ENCODE peak calls at places on chromosome 13, in six cellular contexts. Z is natural killer cell, W is Calu3, N is IMR-90, Q is retinal pigment epithelial cell, E is ascending aorta. X is an unnamed sample.

GRCh38 chr13:62613819-62614218 is 1198.2 kb upstream of the PCDH20 start:
- DNase-seq in W (no peak), E (no peak), Q (no peak), Z (no peak), N (no peak), X (no peak)

GRCh38 chr13:68261105-68261504 is 1031.0 kb upstream of the PCDH9 start:
- DNase-seq in N (no peak), W (no peak), Q (no peak), Z (no peak), E (no peak), X (no peak)

GRCh38 chr13:106095919-106096318 is 439.5 kb downstream of the EFNB2 start:
- DNase-seq in Q (no peak), N (no peak), E (no peak), W (no peak), Z (no peak), X (no peak)

GRCh38 chr13:109431217-109431616 is 355.2 kb downstream of the IRS2 start:
- DNase-seq in E (no peak), Z (no peak), Q (no peak), N (no peak), W (no peak), X (no peak)

GRCh38 chr13:40984670-40985366 is 34.3 kb downstream of the ELF1 start:
- DNase-seq in N (no peak), Q (no peak), E (no peak), Z (no peak), W (no peak), X (no peak)

GRCh38 chr13:109719962-109720646 is 66.3 kb downstream of the IRS2 start:
- DNase-seq in Q (no peak), N (no peak), E (no peak), Z (no peak), W (no peak), X (no peak)

GRCh38 chr13:48504606-48505369 is 28.1 kb downstream of the RCBTB2 start:
- DNase-seq in W (no peak), Q (no peak), Z (peak; percentile 49), N (no peak), E (no peak), X (no peak)

GRCh38 chr13:49679244-49679643 is 12.0 kb downstream of the EBPL start:
- DNase-seq in W (peak; percentile 10), Q (no peak), N (peak; percentile 35), Z (no peak), E (no peak), X (no peak)

GRCh38 chr13:84574851-84575250 is 692.6 kb upstream of the SLITRK1 start:
- DNase-seq in E (no peak), W (no peak), N (peak; percentile 16), Z (no peak), Q (no peak), X (no peak)

GRCh38 chr13:30676672-30677071 is 58.7 kb upstream of the ALOX5AP start:
- DNase-seq in Q (no peak), Z (no peak), E (no peak), W (no peak), N (peak; percentile 47), X (no peak)
- TF ChIP-seq CTCF in Q (peak; percentile 57), Z (no peak), E (peak; percentile 39), W (no peak), N (peak; percentile 36), X (no peak)

GRCh38 chr13:27011661-27012060 is 159.9 kb downstream of the USP12 start:
- DNase-seq in Z (no peak), N (no peak), Q (no peak), E (no peak), W (no peak), X (no peak)
- TF ChIP-seq CTCF in Z (no peak), N (no peak), Q (no peak), E (no peak), W (no peak), X (no peak)

GRCh38 chr13:104993708-104994107 is 1541.8 kb downstream of the EFNB2 start:
- DNase-seq in N (no peak), Z (no peak), E (no peak), W (no peak), Q (no peak), X (no peak)
- TF ChIP-seq CTCF in N (no peak), Z (no peak), E (no peak), W (no peak), Q (no peak), X (no peak)

DNA sequence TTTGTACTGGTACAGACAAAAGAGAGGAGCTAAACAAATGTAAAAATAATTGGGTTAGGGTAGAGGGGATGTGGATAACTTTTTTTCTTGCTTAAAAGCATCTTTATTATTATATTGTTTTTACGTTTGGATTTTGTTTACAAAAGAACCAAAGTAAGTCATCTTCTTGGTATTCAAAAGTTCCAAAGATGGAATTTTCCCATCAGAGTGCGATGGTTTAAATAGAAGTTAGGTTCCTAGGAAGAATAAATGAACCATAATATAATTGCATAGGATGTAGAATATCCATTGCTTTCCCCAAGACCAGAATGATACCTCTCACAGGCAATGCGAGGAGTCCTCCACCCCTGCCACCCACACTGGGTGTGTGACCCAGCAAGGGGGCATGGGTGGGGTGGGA is 99.4 kb upstream of the RNF113B start:
- DNase-seq in E (no peak), Q (no peak), N (peak; percentile 61), Z (no peak), W (no peak), X (no peak)
- TF ChIP-seq CTCF in E (no peak), Q (no peak), N (no peak), Z (no peak), W (no peak), X (no peak)